ENCODE peak calls at places on chromosome 22, in six cellular contexts. Q is GM12878, I is HCT116, G is K562, O is H1, D is HepG2. J is an unnamed sample.
A peak's percentile ranks its signal among the peaks of the same experiment; 100 is the strongest.

GRCh38 chr22:37818397-37819099 is 4.6 kb upstream of the GALR3 start:
- DNase-seq in D (no peak), G (no peak), I (no peak), O (peak; percentile 81), Q (no peak), J (peak; percentile 75)

GRCh38 chr22:32674925-32675825 is 126.3 kb upstream of the TIMP3 start:
- DNase-seq in G (no peak), Q (no peak), I (no peak), D (no peak), O (no peak), J (no peak)

GRCh38 chr22:45164217-45165123 is 745 bp downstream of the NUP50 start:
- DNase-seq in G (peak; percentile 48), O (peak; percentile 68), Q (no peak), D (no peak), I (no peak), J (peak; percentile 36)

GRCh38 chr22:35580351-35581022 is 36.6 kb downstream of the MB start:
- DNase-seq in G (no peak), Q (no peak), D (no peak), O (no peak), I (no peak), J (no peak)

GRCh38 chr22:22167791-22168189 is 76.8 kb upstream of the VPREB1 start:
- DNase-seq in O (no peak), Q (peak; percentile 79), D (no peak), G (no peak), I (no peak), J (no peak)

GRCh38 chr22:42313804-42314581 is 43.5 kb upstream of the TCF20 start:
- DNase-seq in O (peak; percentile 78), D (peak; percentile 95), G (peak; percentile 63), Q (no peak), I (peak; percentile 75), J (peak; percentile 86)

GRCh38 chr22:36435516-36436415 is 45.7 kb downstream of the TXN2 start:
- DNase-seq in G (no peak), D (peak; percentile 92), O (peak; percentile 64), I (no peak), Q (peak; percentile 52), J (peak; percentile 58)

GRCh38 chr22:22614065-22614464 is 30.3 kb upstream of the GGTLC2 start:
- DNase-seq in Q (no peak), I (no peak), O (no peak), D (no peak), G (peak; percentile 41), J (no peak)

GRCh38 chr22:46105494-46106278 is 44.6 kb upstream of the PPARA start:
- DNase-seq in I (no peak), D (peak; percentile 87), O (no peak), G (no peak), Q (no peak), J (no peak)

GRCh38 chr22:37186228-37186996 is 1.6 kb downstream of the C1QTNF6 start:
- DNase-seq in D (peak; percentile 64), Q (peak; percentile 55), G (peak; percentile 86), I (peak; percentile 97), O (peak; percentile 68), J (no peak)

GRCh38 chr22:21713428-21714058 is 22.1 kb downstream of the YPEL1 start:
- DNase-seq in I (no peak), Q (peak; percentile 25), D (no peak), G (no peak), O (no peak), J (no peak)

GRCh38 chr22:21807545-21807944 is 59.9 kb downstream of the MAPK1 start:
- DNase-seq in D (no peak), Q (no peak), I (no peak), G (no peak), O (no peak), J (no peak)

GRCh38 chr22:35785181-35785923 is 67.7 kb downstream of the APOL5 start:
- DNase-seq in I (no peak), D (no peak), Q (no peak), G (no peak), O (no peak), J (no peak)

GRCh38 chr22:45972091-45972867 is 4.7 kb downstream of the WNT7B start:
- DNase-seq in D (no peak), Q (no peak), G (no peak), I (no peak), O (no peak), J (no peak)

GRCh38 chr22:20873215-20873614 is 14.4 kb downstream of the SNAP29 start:
- DNase-seq in O (no peak), I (no peak), Q (no peak), G (peak; percentile 35), D (no peak), J (no peak)

GRCh38 chr22:45210174-45210573 is 30.5 kb downstream of the KIAA0930 start:
- DNase-seq in D (no peak), O (no peak), G (no peak), Q (no peak), I (no peak), J (no peak)

GRCh38 chr22:19873960-19874306 is 19.3 kb upstream of the GNB1L start:
- DNase-seq in G (no peak), O (peak; percentile 49), Q (no peak), D (no peak), I (no peak), J (no peak)

GRCh38 chr22:26709617-26710390 is 52.4 kb downstream of the MIAT start:
- DNase-seq in I (no peak), D (no peak), G (no peak), O (no peak), Q (no peak), J (no peak)

GRCh38 chr22:37904572-37905533 is 1.2 kb upstream of the MICALL1 start:
- DNase-seq in D (peak; percentile 58), O (peak; percentile 67), G (peak; percentile 69), I (peak; percentile 87), Q (no peak), J (no peak)

GRCh38 chr22:42084874-42085273 is 5.4 kb downstream of the SMDT1 start:
- DNase-seq in O (no peak), G (no peak), I (no peak), Q (no peak), D (no peak), J (no peak)

GRCh38 chr22:17836977-17837742 is 62.9 kb upstream of the BID start:
- DNase-seq in I (no peak), G (no peak), Q (no peak), O (no peak), D (no peak), J (no peak)

GRCh38 chr22:39520054-39520873 is at the start of gene ATF4:
- DNase-seq in Q (peak; percentile 93), O (peak; percentile 93), I (peak; percentile 99), G (peak; percentile 95), D (peak; percentile 98), J (peak; percentile 97)

GRCh38 chr22:45565973-45566372 is 63.3 kb downstream of the FBLN1 start:
- DNase-seq in D (no peak), Q (no peak), G (no peak), O (no peak), I (no peak), J (no peak)

GRCh38 chr22:30435674-30436126 is 10.1 kb downstream of the MTFP1 start:
- DNase-seq in I (peak; percentile 79), Q (no peak), D (no peak), G (no peak), O (no peak), J (no peak)

GRCh38 chr22:30241576-30242371 is 4.8 kb downstream of the LIF start:
- DNase-seq in G (no peak), Q (no peak), D (no peak), O (no peak), I (no peak), J (no peak)

GRCh38 chr22:50192056-50192824 is 6.5 kb downstream of the TRABD start:
- DNase-seq in D (no peak), O (no peak), Q (no peak), G (no peak), I (no peak), J (no peak)

GRCh38 chr22:50192825-50193204 is 7.1 kb downstream of the TRABD start:
- DNase-seq in D (no peak), I (no peak), O (no peak), Q (no peak), G (no peak), J (no peak)

GRCh38 chr22:50190182-50190951 is 4.7 kb downstream of the TRABD start:
- DNase-seq in Q (peak; percentile 76), O (peak; percentile 82), I (peak; percentile 60), D (no peak), G (peak; percentile 87), J (peak; percentile 68)

GRCh38 chr22:50189849-50190181 is 4.1 kb downstream of the TRABD start:
- DNase-seq in Q (no peak), D (no peak), G (no peak), O (no peak), I (no peak), J (no peak)

GRCh38 chr22:50191041-50191740 is 5.5 kb downstream of the TRABD start:
- DNase-seq in O (no peak), I (no peak), G (no peak), Q (peak; percentile 85), D (no peak), J (no peak)
- TF ChIP-seq ATF3 in O (no peak), I (no peak), G (no peak), Q (no peak), D (no peak), J (no peak)

DNA sequence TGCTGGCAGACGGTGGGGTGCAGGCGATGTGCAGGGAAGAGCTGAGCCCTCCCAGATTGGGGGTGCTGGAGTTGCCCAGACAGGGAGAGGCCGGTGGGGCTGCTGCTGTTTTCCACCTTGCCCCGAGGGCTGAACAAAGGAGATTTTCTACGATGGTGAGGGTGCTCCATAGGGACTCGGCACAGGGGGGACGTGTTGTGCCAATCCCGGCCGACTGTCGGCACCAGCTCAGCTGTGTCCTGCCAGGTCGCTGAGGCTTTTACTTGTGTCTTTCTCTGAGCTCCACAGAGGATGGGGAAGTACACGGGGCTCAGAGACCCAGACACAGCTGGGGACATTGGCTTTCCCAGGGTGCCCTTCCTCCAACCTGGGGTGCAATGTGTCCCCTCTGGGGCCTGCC is 816.8 kb downstream of the BRD1 start:
- DNase-seq in O (no peak), I (no peak), Q (no peak), G (no peak), D (no peak), J (no peak)
- TF ChIP-seq ATF3 in O (no peak), I (no peak), Q (no peak), G (no peak), D (no peak), J (no peak)

DNA sequence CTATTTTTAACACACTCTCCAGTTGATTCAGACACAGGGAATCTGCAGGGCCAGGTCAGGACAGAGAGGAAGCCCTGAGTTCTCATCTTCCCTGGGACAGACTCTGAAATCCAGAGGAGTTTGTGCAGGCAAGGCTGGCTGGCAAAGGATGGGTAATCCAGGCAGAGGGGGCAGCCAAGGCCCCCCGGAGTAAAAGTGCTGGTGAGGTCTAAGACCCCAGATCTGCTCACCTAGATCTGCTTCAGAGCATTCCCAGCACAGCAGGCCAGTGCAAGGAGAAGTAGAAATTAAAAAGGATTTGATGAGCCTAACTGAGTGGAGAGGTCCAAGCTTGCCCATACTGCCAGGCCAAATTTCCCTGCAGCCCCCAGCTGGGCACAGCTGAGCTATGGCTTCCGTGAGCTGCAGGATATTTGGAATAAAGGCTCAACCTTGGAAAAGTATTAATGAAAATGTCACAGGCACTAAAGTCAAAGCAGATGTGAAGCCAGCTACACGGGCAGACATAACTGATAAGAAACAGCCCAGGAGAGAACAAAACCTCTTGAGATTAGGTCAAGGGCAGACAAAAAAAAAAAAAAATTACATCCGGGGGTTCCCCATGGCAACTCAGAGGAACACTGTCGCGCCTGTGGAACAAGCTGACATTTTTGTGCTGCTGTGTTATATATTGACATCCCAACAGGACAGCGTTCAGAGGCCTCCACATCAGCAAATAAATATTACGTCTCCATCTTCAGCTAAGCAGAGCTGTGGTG is 40.9 kb upstream of the MN1 start:
- DNase-seq in Q (no peak), I (no peak), D (no peak), G (no peak), O (no peak), J (no peak)
- TF ChIP-seq ATF3 in Q (no peak), I (no peak), D (no peak), G (no peak), O (no peak), J (no peak)

GRCh38 chr22:47251911-47252310 is 489.5 kb downstream of the TBC1D22A start:
- DNase-seq in O (no peak), Q (no peak), D (no peak), G (no peak), I (no peak), J (no peak)
- TF ChIP-seq ATF3 in O (no peak), Q (no peak), D (no peak), G (no peak), I (no peak), J (no peak)

J was measured in WTC11.